ENCODE peak calls at places on chromosomes 5 and 9, in eight cellular contexts. Z is activated naive CD4-positive, alpha-beta T cell treated with anti-CD3 and anti-CD28 coated beads for 36 hours; L is body of pancreas; I is psoas muscle; O is SHP77; F is neuronal stem cell; D is naive thymus-derived CD8-positive, alpha-beta T cell; V is fibroblast of mammary gland. Y is an unnamed sample.
A peak's percentile ranks its signal among the peaks of the same experiment; 100 is the strongest.

GRCh38 chr9:2859776-2860379 is 16.0 kb upstream of the PUM3 start:
- DNase-seq in Z (peak; percentile 71), L (peak; percentile 77), I (peak; percentile 68), O (peak; percentile 66), F (peak; percentile 62), D (peak; percentile 12), V (peak; percentile 65), Y (peak; percentile 60)

GRCh38 chr9:137113385-137114159 is 961 bp downstream of the DPP7 start:
- DNase-seq in Z (no peak), L (no peak), I (no peak), O (no peak), F (no peak), D (peak; percentile 34), V (no peak), Y (no peak)

GRCh38 chr5:122076023-122076422 is 2.0 kb downstream of the LOX start:
- DNase-seq in Z (no peak), L (no peak), I (no peak), O (no peak), F (no peak), D (no peak), V (no peak), Y (no peak)

GRCh38 chr9:31590091-31590490 is 794.4 kb upstream of the ACO1 start:
- DNase-seq in Z (no peak), L (no peak), I (no peak), O (no peak), F (no peak), D (no peak), V (no peak), Y (no peak)

GRCh38 chr9:97710356-97711222 is 13.4 kb upstream of the XPA start:
- DNase-seq in Z (peak; percentile 64), L (peak; percentile 63), I (no peak), O (peak; percentile 44), F (peak; percentile 65), D (peak; percentile 66), V (peak; percentile 72), Y (peak; percentile 44)

GRCh38 chr5:38383701-38384100 is 125.3 kb downstream of the EGFLAM start:
- DNase-seq in Z (no peak), L (no peak), I (no peak), O (no peak), F (no peak), D (no peak), V (no peak), Y (no peak)

GRCh38 chr9:85290019-85290418 is 451.7 kb downstream of the AGTPBP1 start:
- DNase-seq in Z (peak; percentile 22), L (no peak), I (no peak), O (no peak), F (no peak), D (peak; percentile 66), V (no peak), Y (no peak)

GRCh38 chr9:22446589-22446949 is at the start of gene DMRTA1:
- DNase-seq in Z (no peak), L (peak; percentile 92), I (peak; percentile 88), O (peak; percentile 72), F (no peak), D (no peak), V (peak; percentile 48), Y (peak; percentile 85)

GRCh38 chr9:17120203-17120602 is 14.6 kb upstream of the CNTLN start:
- DNase-seq in Z (no peak), L (no peak), I (no peak), O (no peak), F (no peak), D (no peak), V (no peak), Y (no peak)

GRCh38 chr9:134476256-134476941 is 150.1 kb downstream of the RXRA start:
- DNase-seq in Z (no peak), L (no peak), I (peak; percentile 23), O (no peak), F (no peak), D (no peak), V (no peak), Y (no peak)

GRCh38 chr9:19255821-19256220 is 25.3 kb downstream of the DENND4C start:
- DNase-seq in Z (no peak), L (no peak), I (no peak), O (no peak), F (no peak), D (no peak), V (no peak), Y (no peak)

GRCh38 chr5:37717613-37718431 is 122.0 kb downstream of the GDNF start:
- DNase-seq in Z (no peak), L (peak; percentile 77), I (no peak), O (peak; percentile 94), F (no peak), D (no peak), V (peak; percentile 85), Y (peak; percentile 36)

GRCh38 chr9:122218885-122219855 is 9.6 kb downstream of the LHX6 start:
- DNase-seq in Z (no peak), L (no peak), I (no peak), O (no peak), F (no peak), D (no peak), V (no peak), Y (no peak)

Y was measured in left cardiac atrium.